ENCODE peak calls at places on chromosomes 16 and 17, in five cellular contexts. L, Y, V, X and F are unnamed samples. For H4K20me1, the result is how much of the 10 kb centered on the place peaks cover.

GRCh38 chr16:22220714-22221113 is 14.6 kb downstream of the EEF2K start:
- DNase-seq in L (no peak), Y (no peak), V (peak), X (no peak), F (no peak)

GRCh38 chr16:73053379-73054130 is 5.6 kb upstream of the ZFHX3 start:
- DNase-seq in L (no peak), Y (peak), V (no peak), X (peak), F (peak)

GRCh38 chr17:50947844-50948514 is 81.8 kb upstream of the TOB1 start:
- DNase-seq in L (no peak), Y (no peak), V (no peak), X (peak), F (no peak)

GRCh38 chr17:39270923-39271322 is 45.2 kb upstream of the STAC2 start:
- DNase-seq in L (peak), Y (peak), V (peak), X (peak), F (peak)

GRCh38 chr16:74999208-74999682 is 421 bp downstream of the ZNRF1 start:
- DNase-seq in L (no peak), Y (no peak), V (peak), X (no peak), F (no peak)

GRCh38 chr17:67491009-67491677 is 114.1 kb downstream of the PITPNC1 start:
- DNase-seq in L (no peak), Y (peak), V (peak), X (peak), F (peak)

GRCh38 chr17:1068356-1068755 is 71.4 kb downstream of the TIMM22 start:
- DNase-seq in L (no peak), Y (no peak), V (no peak), X (no peak), F (no peak)

GRCh38 chr16:26645629-26646028 is 421.1 kb upstream of the C16orf82 start:
- DNase-seq in L (peak), Y (no peak), V (peak), X (no peak), F (no peak)

GRCh38 chr17:6084226-6085161 is 14.3 kb downstream of the WSCD1 start:
- DNase-seq in L (no peak), Y (no peak), V (no peak), X (no peak), F (no peak)

GRCh38 chr17:41793749-41794602 is 7.5 kb upstream of the JUP start:
- DNase-seq in L (no peak), Y (no peak), V (peak), X (peak), F (peak)

GRCh38 chr17:65334391-65334790 is 197.2 kb downstream of the RGS9 start:
- DNase-seq in L (no peak), Y (no peak), V (peak), X (no peak), F (no peak)

GRCh38 chr17:65332779-65333178 is 195.6 kb downstream of the RGS9 start:
- DNase-seq in L (no peak), Y (no peak), V (no peak), X (no peak), F (no peak)

GRCh38 chr17:65328567-65328966 is 191.4 kb downstream of the RGS9 start:
- DNase-seq in L (no peak), Y (no peak), V (no peak), X (no peak), F (no peak)

GRCh38 chr17:65332375-65332774 is 195.2 kb downstream of the RGS9 start:
- DNase-seq in L (no peak), Y (peak), V (peak), X (no peak), F (peak)
- H3K4me2 ChIP-seq in L (no peak), Y (peak), V (peak), X (no peak), F (no peak)

DNA sequence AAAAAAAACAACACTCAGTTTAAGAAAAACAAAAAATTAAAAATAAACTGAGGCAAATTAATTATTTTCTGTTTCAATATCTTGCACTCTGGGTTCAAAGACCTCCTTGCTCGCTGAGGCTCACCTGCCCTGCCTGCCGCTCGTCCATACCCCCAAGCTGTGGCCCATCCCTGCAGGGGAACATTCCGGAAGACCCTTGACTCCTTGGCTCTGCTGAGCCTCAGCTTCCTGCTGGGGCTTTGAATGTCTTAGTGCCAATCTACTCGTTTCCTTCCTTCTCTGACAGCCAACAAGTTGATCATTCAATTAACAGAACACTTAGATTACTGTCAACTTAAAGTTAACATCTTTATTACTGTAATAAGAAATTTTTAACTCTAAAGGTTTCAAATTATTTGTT is 24.3 kb downstream of the G6PC1 start:
- DNase-seq in L (no peak), Y (no peak), V (no peak), X (peak), F (no peak)
- H4K20me1 ChIP-seq in L (under half), Y (under half), V (under half), X (under half), F (under half)

GRCh38 chr16:143456-143855 is 5.0 kb upstream of the NPRL3 start:
- DNase-seq in L (no peak), Y (no peak), V (no peak), X (no peak), F (peak)

GRCh38 chr16:142405-142804 is 3.9 kb upstream of the NPRL3 start:
- DNase-seq in L (no peak), Y (no peak), V (no peak), X (no peak), F (no peak)

GRCh38 chr16:143047-143446 is 4.6 kb upstream of the NPRL3 start:
- DNase-seq in L (no peak), Y (no peak), V (no peak), X (no peak), F (no peak)

GRCh38 chr16:149024-149675 is 3.3 kb upstream of the HBZ start:
- DNase-seq in L (no peak), Y (no peak), V (peak), X (no peak), F (peak)

GRCh38 chr16:144797-145252 is 6.4 kb upstream of the NPRL3 start:
- DNase-seq in L (no peak), Y (no peak), V (no peak), X (no peak), F (no peak)
- H3K4me2 ChIP-seq in L (no peak), Y (no peak), V (no peak), X (no peak), F (no peak)

GRCh38 chr17:29444589-29444988 is 54.4 kb downstream of the TAOK1 start:
- DNase-seq in L (no peak), Y (no peak), V (peak), X (peak), F (peak)
- H4K20me1 ChIP-seq in L (under half), Y (under half), V (under half), X (under half), F (under half)